ENCODE peak calls at places on chromosome 12, in five cellular contexts. O is Calu3; R is mucosa of gallbladder; Z is CD8-positive, alpha-beta T cell; N is left lobe of liver. F is an unnamed sample.

GRCh38 chr12:76449993-76450392 is 101.8 kb upstream of the BBS10 start:
- DNase-seq in Z (no peak), R (no peak), O (no peak), N (no peak), F (no peak)

GRCh38 chr12:31217356-31218130 is 108.4 kb downstream of the SINHCAF start:
- DNase-seq in N (no peak), O (no peak), Z (no peak), R (no peak), F (no peak)

GRCh38 chr12:56818629-56819028 is 55.5 kb downstream of the HSD17B6 start:
- DNase-seq in R (no peak), N (no peak), O (no peak), Z (no peak), F (no peak)

GRCh38 chr12:129064201-129064881 is 211.1 kb downstream of the GLT1D1 start:
- DNase-seq in R (no peak), O (no peak), Z (no peak), N (no peak), F (no peak)

GRCh38 chr12:130920711-130921381 is 32.9 kb upstream of the ADGRD1 start:
- DNase-seq in N (no peak), Z (no peak), O (no peak), R (peak; percentile 64), F (no peak)

GRCh38 chr12:126831115-126831514 is 1435.9 kb upstream of the TMEM132C start:
- DNase-seq in N (no peak), Z (no peak), O (peak; percentile 21), R (no peak), F (no peak)

GRCh38 chr12:15474766-15475165 is 152.5 kb downstream of the PTPRO start:
- DNase-seq in R (no peak), O (no peak), N (no peak), Z (no peak), F (no peak)

GRCh38 chr12:53575502-53576264 is 50.5 kb downstream of the ATF7 start:
- DNase-seq in Z (no peak), O (no peak), R (no peak), N (no peak), F (no peak)

GRCh38 chr12:93126069-93126474 is 197.0 kb upstream of the EEA1 start:
- DNase-seq in R (no peak), N (no peak), O (no peak), Z (no peak), F (no peak)

GRCh38 chr12:32377344-32378000 is 21.9 kb upstream of the FGD4 start:
- DNase-seq in R (no peak), O (no peak), N (no peak), Z (no peak), F (no peak)

GRCh38 chr12:64679487-64679983 is 69.2 kb downstream of the RASSF3 start:
- DNase-seq in Z (peak; percentile 67), R (peak; percentile 73), N (no peak), O (peak; percentile 71), F (peak; percentile 65)

GRCh38 chr12:29741342-29742241 is 42.1 kb downstream of the TMTC1 start:
- DNase-seq in O (no peak), N (no peak), Z (no peak), R (no peak), F (no peak)

GRCh38 chr12:62655524-62656160 is 189.0 kb downstream of the MON2 start:
- DNase-seq in R (no peak), Z (no peak), O (no peak), N (no peak), F (no peak)

GRCh38 chr12:53185582-53186153 is 4.9 kb upstream of the CSAD start:
- DNase-seq in Z (no peak), R (no peak), N (peak; percentile 26), O (no peak), F (no peak)

GRCh38 chr12:84793558-84794367 is 118.8 kb downstream of the SLC6A15 start:
- DNase-seq in Z (no peak), O (no peak), N (no peak), R (no peak), F (no peak)

GRCh38 chr12:90953956-90954421 is 987 bp downstream of the CCER1 start:
- DNase-seq in O (no peak), Z (no peak), R (no peak), N (no peak), F (no peak)

GRCh38 chr12:115224031-115224430 is 540.1 kb upstream of the TBX3 start:
- DNase-seq in Z (no peak), O (no peak), N (no peak), R (no peak), F (no peak)

GRCh38 chr12:70876952-70877351 is 43.6 kb downstream of the PTPRR start:
- DNase-seq in R (peak; percentile 30), O (no peak), Z (no peak), N (no peak), F (no peak)

GRCh38 chr12:48980389-48980952 is 2.3 kb downstream of the WNT1 start:
- DNase-seq in O (no peak), R (no peak), N (no peak), Z (peak; percentile 41), F (no peak)